ENCODE peak calls at places on chromosome 16, in four cellular contexts. G, S, Q and X are unnamed samples.

GRCh38 chr16:2953706-2954105 is 10.4 kb upstream of the KREMEN2 start:
- DNase-seq in G (no peak), S (no peak), Q (no peak), X (no peak)

GRCh38 chr16:67311607-67312449 is 14.7 kb downstream of the KCTD19 start:
- DNase-seq in G (peak), S (peak), Q (peak), X (no peak)

GRCh38 chr16:6957676-6958075 is 375.0 kb upstream of the RBFOX1 start:
- DNase-seq in G (peak), S (no peak), Q (no peak), X (no peak)

GRCh38 chr16:67940436-67941089 is 3.4 kb downstream of the LCAT start:
- DNase-seq in G (no peak), S (no peak), Q (no peak), X (no peak)

GRCh38 chr16:66131156-66131807 is 235.2 kb upstream of the CDH5 start:
- DNase-seq in G (no peak), S (no peak), Q (no peak), X (no peak)

GRCh38 chr16:89191033-89191900 is 9.1 kb downstream of the SLC22A31 start:
- DNase-seq in G (no peak), S (no peak), Q (no peak), X (peak)

GRCh38 chr16:27927266-27927901 is 136.1 kb downstream of the GSG1L start:
- DNase-seq in G (no peak), S (no peak), Q (no peak), X (no peak)

GRCh38 chr16:67082891-67083290 is 26.9 kb upstream of the PHAF1 start:
- DNase-seq in G (no peak), S (no peak), Q (no peak), X (no peak)

GRCh38 chr16:27704252-27704651 is 154.3 kb downstream of the KATNIP start:
- DNase-seq in G (no peak), S (no peak), Q (no peak), X (no peak)

GRCh38 chr16:23132921-23133532 is 16.2 kb downstream of the USP31 start:
- DNase-seq in G (no peak), S (no peak), Q (no peak), X (no peak)

GRCh38 chr16:24873028-24873427 is 27.3 kb downstream of the SLC5A11 start:
- DNase-seq in G (no peak), S (no peak), Q (no peak), X (no peak)

GRCh38 chr16:59690216-59690615 is 956.1 kb upstream of the GOT2 start:
- DNase-seq in G (no peak), S (no peak), Q (no peak), X (no peak)

GRCh38 chr16:52671560-52671959 is 124.6 kb upstream of the TOX3 start:
- DNase-seq in G (no peak), S (no peak), Q (no peak), X (no peak)

GRCh38 chr16:12255919-12256665 is 279.6 kb downstream of the SNX29 start:
- DNase-seq in G (no peak), S (no peak), Q (no peak), X (no peak)

GRCh38 chr16:28981517-28981916 is 3.3 kb upstream of the LAT start:
- DNase-seq in G (peak), S (peak), Q (peak), X (peak)

GRCh38 chr16:86833136-86833535 is 254.8 kb downstream of the FOXL1 start:
- DNase-seq in G (no peak), S (no peak), Q (no peak), X (no peak)

GRCh38 chr16:70548936-70549335 is 25.3 kb downstream of the SF3B3 start:
- DNase-seq in G (no peak), S (no peak), Q (no peak), X (no peak)

GRCh38 chr16:65070831-65071230 is 51.0 kb downstream of the CDH11 start:
- DNase-seq in G (peak), S (peak), Q (peak), X (no peak)

GRCh38 chr16:71807905-71808592 is 585 bp downstream of the AP1G1 start:
- DNase-seq in G (peak), S (peak), Q (no peak), X (no peak)

GRCh38 chr16:80852261-80852872 is 48.0 kb upstream of the CDYL2 start:
- DNase-seq in G (peak), S (peak), Q (peak), X (peak)

GRCh38 chr16:84369105-84369504 is 767 bp downstream of the ATP2C2 start:
- DNase-seq in G (no peak), S (no peak), Q (no peak), X (peak)

GRCh38 chr16:54121539-54122295 is 164.9 kb downstream of the IRX3 start:
- DNase-seq in G (no peak), S (no peak), Q (no peak), X (no peak)

GRCh38 chr16:2470234-2470601 is 879 bp upstream of the NTN3 start:
- DNase-seq in G (no peak), S (no peak), Q (no peak), X (no peak)

GRCh38 chr16:29862884-29863668 is at the start of gene CDIPT:
- DNase-seq in G (peak), S (peak), Q (peak), X (peak)

GRCh38 chr16:1093284-1094123 is 2.5 kb downstream of the C1QTNF8 start:
- DNase-seq in G (peak), S (peak), Q (peak), X (peak)

GRCh38 chr16:11257131-11257938 is 1.3 kb upstream of the SOCS1 start:
- DNase-seq in G (peak), S (peak), Q (peak), X (peak)

GRCh38 chr16:11017499-11017898 is 73.1 kb downstream of the CLEC16A start:
- DNase-seq in G (no peak), S (no peak), Q (no peak), X (no peak)

GRCh38 chr16:49492090-49492801 is 118.6 kb downstream of the C16orf78 start:
- DNase-seq in G (peak), S (peak), Q (no peak), X (peak)
- TF ChIP-seq ESRRA in G (no peak), S (no peak), Q (no peak), X (no peak)

DNA sequence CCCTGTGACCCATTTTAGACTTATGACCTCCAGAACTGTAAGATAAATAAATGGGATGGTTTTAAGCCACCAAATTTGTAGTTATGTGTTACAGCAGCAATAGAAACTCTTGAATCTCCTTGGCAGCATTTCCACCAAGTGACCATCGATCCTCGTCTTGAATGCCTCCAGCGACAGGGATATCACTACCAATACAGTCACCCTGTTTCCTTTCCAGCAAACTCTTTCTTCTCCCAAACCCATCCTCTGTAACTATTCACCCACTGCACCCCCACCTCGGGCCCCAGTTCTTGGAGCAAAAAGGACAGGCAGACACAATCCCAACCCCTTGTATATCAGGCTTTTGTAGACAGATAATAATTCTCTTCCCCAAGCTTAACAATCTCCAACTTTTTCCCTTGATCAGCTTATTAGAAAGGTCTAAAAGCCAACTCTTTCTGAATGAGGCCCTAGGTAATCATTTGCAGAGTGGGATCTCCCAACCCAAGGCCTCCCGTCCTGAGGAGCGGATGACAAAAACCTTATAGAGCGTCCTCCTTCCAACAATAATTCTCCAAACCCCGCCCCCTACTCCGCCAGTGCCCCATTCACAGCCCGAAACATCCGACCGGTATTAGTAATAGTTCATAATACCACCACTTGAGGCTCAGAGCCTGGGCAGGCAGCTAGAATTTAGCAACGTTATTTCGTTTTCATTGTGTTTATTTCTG is 14.7 kb upstream of the PLLP start:
- DNase-seq in G (peak), S (no peak), Q (peak), X (peak)
- TF ChIP-seq JUN in G (no peak), S (no peak), Q (no peak), X (no peak)

GRCh38 chr16:48914070-48914469 is 304.1 kb upstream of the N4BP1 start:
- DNase-seq in G (no peak), S (no peak), Q (no peak), X (no peak)
- TF ChIP-seq ESRRA in G (no peak), S (no peak), Q (no peak), X (no peak)

DNA sequence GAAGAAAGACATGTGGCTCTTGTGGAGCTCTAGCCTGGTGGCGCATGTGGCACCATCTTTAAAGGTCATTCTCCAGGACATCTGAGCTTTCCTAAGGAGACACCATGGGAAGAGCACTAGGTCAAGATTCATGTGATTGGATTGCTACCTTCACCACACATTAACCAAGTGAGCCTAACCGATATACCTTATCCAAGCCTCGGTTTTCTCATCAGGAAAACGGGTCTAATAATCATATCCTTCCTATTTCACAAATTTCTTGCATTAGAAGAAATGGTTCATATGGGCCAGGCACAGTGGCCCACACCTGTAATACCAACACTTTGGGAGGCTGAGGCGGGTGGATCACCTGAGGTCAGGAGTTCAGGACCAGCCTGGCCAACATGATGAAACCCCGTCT is 58.3 kb downstream of the TMEM186 start:
- DNase-seq in G (no peak), S (no peak), Q (no peak), X (no peak)
- TF ChIP-seq JUN in G (no peak), S (no peak), Q (no peak), X (no peak)